ENCODE peak calls at places on chromosomes 3 and 15, in five cellular contexts. N, R, M, T and I are unnamed samples. For H3K4me1, the result is how much of the 10 kb centered on the place peaks cover.

GRCh38 chr15:57640935-57641682 is 49.4 kb downstream of the MYZAP start:
- DNase-seq in N (no peak), M (peak), R (peak), T (no peak), I (no peak)

GRCh38 chr3:172808969-172809546 is 58.5 kb downstream of the ECT2 start:
- DNase-seq in T (no peak), N (no peak), M (no peak), R (no peak), I (no peak)

GRCh38 chr3:74756586-74756985 is 142.1 kb upstream of the CNTN3 start:
- DNase-seq in R (no peak), N (no peak), M (no peak), T (no peak), I (no peak)

GRCh38 chr3:187997490-187997889 is 156.5 kb upstream of the LPP start:
- DNase-seq in N (no peak), T (no peak), M (no peak), R (no peak), I (no peak)

GRCh38 chr3:49028673-49029562 is at the start of gene IMPDH2:
- DNase-seq in N (peak), R (peak), T (peak), M (peak), I (peak)

GRCh38 chr3:36991923-36992805 is 767 bp downstream of the EPM2AIP1 start:
- DNase-seq in T (peak), N (no peak), M (peak), R (peak), I (no peak)

GRCh38 chr3:172153335-172153861 is 114.0 kb downstream of the FNDC3B start:
- DNase-seq in M (peak), T (peak), N (no peak), R (peak), I (peak)

GRCh38 chr3:12813967-12814366 is 17.5 kb downstream of the CAND2 start:
- DNase-seq in M (no peak), N (no peak), R (no peak), T (no peak), I (peak)

GRCh38 chr3:183508818-183509217 is 46.7 kb downstream of the KLHL6 start:
- DNase-seq in R (no peak), N (no peak), M (no peak), T (no peak), I (no peak)

GRCh38 chr3:120142236-120142635 is 48.0 kb upstream of the GSK3B start:
- DNase-seq in M (no peak), R (no peak), T (no peak), N (no peak), I (no peak)

GRCh38 chr15:71203573-71204444 is 88.5 kb downstream of the THSD4 start:
- DNase-seq in M (no peak), T (no peak), N (peak), R (no peak), I (no peak)

GRCh38 chr3:74862501-74862900 is 248.0 kb upstream of the CNTN3 start:
- DNase-seq in T (no peak), M (peak), N (no peak), R (no peak), I (no peak)

GRCh38 chr3:143329567-143330164 is 210.1 kb downstream of the CHST2 start:
- DNase-seq in M (peak), T (no peak), R (peak), N (no peak), I (peak)
- H3K4me1 ChIP-seq in M (under half), T (under half), R (under half), N (under half), I (under half)

GRCh38 chr3:31234143-31234542 is 298.6 kb upstream of the STT3B start:
- DNase-seq in N (no peak), R (no peak), T (no peak), M (peak), I (no peak)

GRCh38 chr3:31232049-31233040 is 300.4 kb upstream of the STT3B start:
- DNase-seq in N (no peak), R (peak), M (peak), T (no peak), I (no peak)

GRCh38 chr3:31227152-31227581 is 305.6 kb upstream of the STT3B start:
- DNase-seq in R (no peak), N (no peak), M (no peak), T (no peak), I (no peak)

GRCh38 chr3:31230425-31230824 is 302.3 kb upstream of the STT3B start:
- DNase-seq in M (no peak), T (no peak), R (no peak), N (no peak), I (no peak)

GRCh38 chr3:31230834-31231233 is 301.9 kb upstream of the STT3B start:
- DNase-seq in T (no peak), N (no peak), R (no peak), M (no peak), I (no peak)
- TF ChIP-seq POLR2A in T (no peak), N (no peak), R (no peak), M (no peak), I (no peak)

DNA sequence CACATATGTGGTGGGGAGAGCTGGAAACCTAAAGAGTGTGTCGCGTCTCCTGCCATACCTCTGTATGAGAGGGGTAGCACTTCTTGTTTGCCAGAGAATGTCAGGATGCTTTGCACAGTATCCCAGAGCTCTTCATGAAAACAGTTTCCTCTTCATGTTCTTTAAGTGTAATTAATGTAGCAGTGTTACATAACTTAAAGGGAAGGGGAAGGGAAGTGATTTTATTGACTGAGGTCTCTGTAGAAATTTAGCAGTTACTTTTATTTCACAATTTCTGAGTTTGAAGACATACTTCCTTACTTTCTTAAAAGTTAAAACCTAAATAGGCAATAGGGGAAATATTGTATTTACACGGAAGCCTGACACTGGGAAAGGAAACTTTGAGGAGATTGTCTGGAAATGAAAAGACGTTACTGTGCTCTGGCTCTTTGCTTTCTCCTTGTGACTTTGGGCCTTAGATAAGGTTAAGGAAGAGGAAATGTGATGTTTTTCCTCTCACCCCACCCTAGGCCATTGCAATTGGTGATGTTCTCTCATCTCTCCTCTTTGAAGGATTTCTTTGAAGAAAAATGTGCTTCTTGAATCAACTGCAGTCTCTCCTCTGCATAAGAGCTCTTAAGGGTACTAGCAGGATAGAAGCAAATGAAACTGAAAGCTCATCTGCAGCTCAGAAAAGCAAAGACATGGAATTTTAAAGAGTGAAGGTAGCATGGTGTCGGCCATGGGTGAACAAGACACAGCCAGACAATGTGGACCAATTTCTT is 6.0 kb downstream of the NXPE3 start:
- DNase-seq in M (no peak), N (no peak), T (no peak), R (no peak), I (no peak)
- H3K4me1 ChIP-seq in M (under half), N (under half), T (under half), R (under half), I (half or more)

GRCh38 chr15:75843618-75844610 is 667 bp downstream of the UBE2Q2 start:
- DNase-seq in R (peak), M (peak), T (peak), N (peak), I (peak)
- TF ChIP-seq POLR2A in R (peak), M (peak), T (peak), N (no peak), I (no peak)

GRCh38 chr3:60755094-60755493 is 496.2 kb downstream of the FHIT start:
- DNase-seq in N (peak), M (no peak), T (no peak), R (no peak), I (no peak)

GRCh38 chr3:60757724-60758123 is 493.5 kb downstream of the FHIT start:
- DNase-seq in T (no peak), M (no peak), N (no peak), R (no peak), I (no peak)

GRCh38 chr3:60758169-60758568 is 493.1 kb downstream of the FHIT start:
- DNase-seq in R (no peak), M (no peak), T (no peak), N (no peak), I (no peak)

GRCh38 chr3:60756231-60756630 is 495.0 kb downstream of the FHIT start:
- DNase-seq in N (no peak), R (no peak), T (no peak), M (no peak), I (no peak)

GRCh38 chr3:60756636-60757035 is 494.6 kb downstream of the FHIT start:
- DNase-seq in M (no peak), R (no peak), T (no peak), N (no peak), I (no peak)
- H3K4me1 ChIP-seq in M (under half), R (under half), T (under half), N (under half), I (under half)